ENCODE peak calls at places on chromosomes 11 and 22, in five cellular contexts. Z, Q, A, Y and N are unnamed samples. For H3K36me3, the result is how much of the 10 kb centered on the place peaks cover.

GRCh38 chr11:45411221-45411946 is 125.2 kb upstream of the SYT13 start:
- DNase-seq in Z (no peak), Q (no peak), A (no peak), Y (no peak), N (no peak)

GRCh38 chr11:96328395-96329010 is 14.5 kb downstream of the MAML2 start:
- DNase-seq in Z (no peak), Q (no peak), A (no peak), Y (no peak), N (no peak)

GRCh38 chr11:129373489-129373953 is 2.1 kb upstream of the BARX2 start:
- DNase-seq in Z (no peak), Q (no peak), A (no peak), Y (no peak), N (no peak)

GRCh38 chr11:72072348-72072747 is 8.0 kb downstream of the NUMA1 start:
- DNase-seq in Z (no peak), Q (no peak), A (peak), Y (no peak), N (peak)

GRCh38 chr22:47382164-47382890 is 619.9 kb downstream of the TBC1D22A start:
- DNase-seq in Z (peak), Q (peak), A (no peak), Y (no peak), N (no peak)

GRCh38 chr11:3623126-3623525 is 18.7 kb downstream of the ART5 start:
- DNase-seq in Z (peak), Q (peak), A (no peak), Y (no peak), N (no peak)

GRCh38 chr11:34890089-34890488 is 26.1 kb downstream of the APIP start:
- DNase-seq in Z (no peak), Q (no peak), A (no peak), Y (no peak), N (no peak)

GRCh38 chr22:49751968-49752597 is 75.6 kb downstream of the BRD1 start:
- DNase-seq in Z (peak), Q (no peak), A (no peak), Y (no peak), N (no peak)

GRCh38 chr11:68749061-68749491 is 2.2 kb downstream of the TESMIN start:
- DNase-seq in Z (no peak), Q (no peak), A (no peak), Y (no peak), N (no peak)

GRCh38 chr11:110907629-110908028 is 195.4 kb upstream of the ARHGAP20 start:
- DNase-seq in Z (no peak), Q (no peak), A (no peak), Y (peak), N (peak)

GRCh38 chr11:20156280-20156875 is 3.9 kb downstream of the DBX1 start:
- DNase-seq in Z (no peak), Q (peak), A (no peak), Y (peak), N (no peak)

GRCh38 chr22:19876941-19877625 is 22.4 kb upstream of the GNB1L start:
- DNase-seq in Z (peak), Q (peak), A (no peak), Y (no peak), N (no peak)

GRCh38 chr11:90525962-90526361 is 303.1 kb upstream of the CHORDC1 start:
- DNase-seq in Z (no peak), Q (no peak), A (no peak), Y (no peak), N (no peak)

GRCh38 chr22:37639070-37639760 is at the start of gene SH3BP1:
- DNase-seq in Z (no peak), Q (peak), A (no peak), Y (peak), N (no peak)

GRCh38 chr22:50269573-50270301 is 443 bp downstream of the MAPK11 start:
- DNase-seq in Z (no peak), Q (peak), A (no peak), Y (no peak), N (peak)

GRCh38 chr22:40216041-40216756 is 38.5 kb downstream of the TNRC6B start:
- DNase-seq in Z (no peak), Q (no peak), A (no peak), Y (peak), N (no peak)

GRCh38 chr11:118622376-118623290 is 15.2 kb downstream of the PHLDB1 start:
- DNase-seq in Z (no peak), Q (peak), A (peak), Y (no peak), N (peak)

GRCh38 chr11:112852141-112852853 is 108.9 kb upstream of the NCAM1 start:
- DNase-seq in Z (no peak), Q (no peak), A (no peak), Y (no peak), N (no peak)

GRCh38 chr11:129368889-129369672 is 6.6 kb upstream of the BARX2 start:
- DNase-seq in Z (no peak), Q (no peak), A (no peak), Y (no peak), N (no peak)

GRCh38 chr22:42626431-42626830 is 11.7 kb upstream of the POLDIP3 start:
- DNase-seq in Z (no peak), Q (no peak), A (no peak), Y (no peak), N (no peak)
- H3K36me3 ChIP-seq in Z (half or more), Q (under half), A (under half), Y (under half), N (under half)

GRCh38 chr11:44000731-44001130 is 47.0 kb upstream of the ACCSL start:
- DNase-seq in Z (no peak), Q (no peak), A (no peak), Y (no peak), N (no peak)

GRCh38 chr11:43996318-43996717 is 51.5 kb upstream of the ACCSL start:
- DNase-seq in Z (no peak), Q (no peak), A (no peak), Y (no peak), N (no peak)

GRCh38 chr11:43997022-43997665 is 50.6 kb upstream of the ACCSL start:
- DNase-seq in Z (peak), Q (peak), A (no peak), Y (no peak), N (no peak)

GRCh38 chr11:44002191-44003093 is 45.3 kb upstream of the ACCSL start:
- DNase-seq in Z (peak), Q (no peak), A (no peak), Y (no peak), N (no peak)

GRCh38 chr11:43998308-43998707 is 49.5 kb upstream of the ACCSL start:
- DNase-seq in Z (peak), Q (peak), A (no peak), Y (no peak), N (no peak)
- TF ChIP-seq POLR2AphosphoS5 in Z (no peak), Q (no peak), A (no peak), Y (no peak), N (no peak)

GRCh38 chr11:64241175-64241429 is 207 bp downstream of the FKBP2 start:
- DNase-seq in Z (no peak), Q (no peak), A (no peak), Y (no peak), N (no peak)

GRCh38 chr11:64244966-64245365 is 1.8 kb downstream of the PPP1R14B start:
- DNase-seq in Z (no peak), Q (peak), A (no peak), Y (peak), N (no peak)

GRCh38 chr11:64241430-64242153 is 697 bp downstream of the FKBP2 start:
- DNase-seq in Z (peak), Q (peak), A (peak), Y (peak), N (peak)

GRCh38 chr11:64244107-64244506 is 2.6 kb downstream of the PPP1R14B start:
- DNase-seq in Z (no peak), Q (no peak), A (no peak), Y (no peak), N (no peak)

DNA sequence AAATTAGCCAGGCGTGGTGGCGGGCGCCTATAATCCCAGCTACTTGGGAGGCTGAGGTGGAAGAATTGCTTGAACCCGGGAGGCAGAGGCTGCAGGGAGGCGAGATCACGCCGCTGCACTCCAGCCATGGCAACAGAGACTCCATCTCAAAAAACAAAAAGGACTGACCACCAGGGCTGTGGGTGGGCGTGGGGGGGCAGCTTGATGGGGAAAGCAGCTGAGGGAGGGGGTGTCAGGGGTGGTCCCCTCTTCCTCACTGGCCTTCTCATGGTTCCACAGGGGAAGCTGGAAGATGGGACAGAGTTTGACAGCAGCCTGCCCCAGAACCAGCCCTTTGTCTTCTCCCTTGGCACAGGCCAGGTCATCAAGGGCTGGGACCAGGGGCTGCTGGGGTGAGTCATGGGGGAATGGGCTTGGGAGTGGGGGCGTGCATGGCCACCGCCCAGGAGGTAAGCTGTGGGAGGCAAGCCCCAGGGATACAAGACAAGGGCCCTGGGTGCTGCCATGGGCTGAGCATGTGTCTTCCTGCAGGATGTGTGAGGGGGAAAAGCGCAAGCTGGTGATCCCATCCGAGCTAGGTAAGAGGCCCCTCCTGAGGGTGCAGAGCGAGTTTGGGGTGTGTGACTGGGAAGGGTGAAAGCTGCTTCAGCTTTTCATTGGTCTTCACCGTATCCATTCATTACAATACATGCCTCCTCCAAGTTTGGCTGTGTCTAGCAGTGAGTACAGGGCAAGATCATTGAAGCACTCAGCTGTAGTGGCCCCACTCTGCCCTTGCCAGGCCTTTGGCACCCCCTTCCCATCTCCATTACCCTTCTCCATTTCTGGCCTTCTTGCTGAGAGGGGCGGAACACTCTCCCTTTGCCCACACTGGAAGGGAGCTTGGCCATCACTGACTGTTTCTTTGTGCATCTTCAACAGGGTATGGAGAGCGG is 2.3 kb downstream of the FKBP2 start:
- DNase-seq in Z (no peak), Q (no peak), A (no peak), Y (no peak), N (no peak)
- TF ChIP-seq POLR2A in Z (no peak), Q (no peak), A (no peak), Y (no peak), N (no peak)

GRCh38 chr11:102386376-102386775 is 39.4 kb downstream of the BIRC2 start:
- DNase-seq in Z (no peak), Q (no peak), A (no peak), Y (no peak), N (no peak)
- H3K36me3 ChIP-seq in Z (under half), Q (under half), A (under half), Y (under half), N (under half)

GRCh38 chr22:21623402-21623970 is 6.3 kb downstream of the YDJC start:
- DNase-seq in Z (no peak), Q (no peak), A (no peak), Y (no peak), N (no peak)

GRCh38 chr22:21626735-21627469 is 2.9 kb downstream of the YDJC start:
- DNase-seq in Z (no peak), Q (no peak), A (no peak), Y (no peak), N (no peak)

GRCh38 chr22:21626073-21626734 is 3.6 kb downstream of the YDJC start:
- DNase-seq in Z (no peak), Q (no peak), A (no peak), Y (no peak), N (no peak)

GRCh38 chr22:21624120-21624879 is 5.5 kb downstream of the YDJC start:
- DNase-seq in Z (no peak), Q (no peak), A (no peak), Y (peak), N (peak)

GRCh38 chr22:21624880-21625791 is 4.7 kb downstream of the YDJC start:
- DNase-seq in Z (no peak), Q (no peak), A (no peak), Y (no peak), N (no peak)
- TF ChIP-seq POLR2AphosphoS5 in Z (no peak), Q (peak), A (peak), Y (no peak), N (no peak)

DNA sequence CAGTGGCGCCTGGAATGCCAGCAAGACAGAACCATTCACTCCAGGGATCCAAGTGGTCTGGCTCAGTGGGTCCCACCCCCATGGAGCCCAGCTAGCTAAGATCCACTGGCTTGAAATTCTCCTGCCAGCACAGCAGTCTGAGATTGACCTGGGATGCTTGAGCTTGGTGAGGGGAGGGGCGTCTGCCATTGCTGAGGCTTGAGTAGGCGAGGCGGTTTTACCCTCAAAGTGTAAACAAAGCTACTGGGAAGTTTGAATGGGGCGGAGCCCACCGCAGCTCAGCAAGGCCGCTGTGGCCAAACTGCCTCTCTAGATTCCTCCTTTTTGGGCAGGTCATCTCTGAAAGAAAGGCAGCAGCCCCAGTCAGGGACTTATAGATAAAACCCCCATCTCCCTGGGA is 125.7 kb upstream of the DDI1 start:
- DNase-seq in Z (no peak), Q (no peak), A (no peak), Y (no peak), N (no peak)
- TF ChIP-seq POLR2A in Z (no peak), Q (no peak), A (no peak), Y (no peak), N (no peak)

DNA sequence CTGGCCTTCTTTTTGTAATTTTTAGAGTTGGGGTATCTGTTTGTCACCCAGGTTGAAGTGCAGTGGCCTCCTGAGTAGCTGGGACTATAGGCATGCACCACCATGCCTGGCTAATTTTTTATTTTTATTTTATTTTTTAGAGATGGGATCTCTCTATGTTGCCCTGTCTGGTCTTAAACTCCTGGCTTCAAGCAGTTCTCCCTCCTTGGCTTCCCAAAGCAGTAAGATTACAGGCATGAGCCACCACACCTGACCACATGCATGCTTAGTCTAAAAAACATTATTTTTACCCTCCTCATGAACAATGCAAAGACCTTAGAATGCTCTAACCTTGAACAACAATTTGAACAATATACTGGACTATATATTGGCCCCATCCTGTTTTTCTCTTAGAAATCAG is 22.1 kb upstream of the PITPNB start:
- DNase-seq in Z (no peak), Q (no peak), A (no peak), Y (no peak), N (no peak)
- H3K36me3 ChIP-seq in Z (under half), Q (under half), A (under half), Y (under half), N (under half)

GRCh38 chr22:36383110-36383581 is 4.6 kb downstream of the MYH9 start:
- DNase-seq in Z (no peak), Q (peak), A (no peak), Y (peak), N (no peak)

GRCh38 chr22:36379593-36380361 is 8.0 kb downstream of the MYH9 start:
- DNase-seq in Z (no peak), Q (peak), A (no peak), Y (no peak), N (no peak)

GRCh38 chr22:36378080-36378788 is 9.5 kb downstream of the MYH9 start:
- DNase-seq in Z (no peak), Q (no peak), A (no peak), Y (no peak), N (no peak)

GRCh38 chr22:36384766-36385400 is 2.9 kb downstream of the MYH9 start:
- DNase-seq in Z (no peak), Q (no peak), A (no peak), Y (no peak), N (no peak)

DNA sequence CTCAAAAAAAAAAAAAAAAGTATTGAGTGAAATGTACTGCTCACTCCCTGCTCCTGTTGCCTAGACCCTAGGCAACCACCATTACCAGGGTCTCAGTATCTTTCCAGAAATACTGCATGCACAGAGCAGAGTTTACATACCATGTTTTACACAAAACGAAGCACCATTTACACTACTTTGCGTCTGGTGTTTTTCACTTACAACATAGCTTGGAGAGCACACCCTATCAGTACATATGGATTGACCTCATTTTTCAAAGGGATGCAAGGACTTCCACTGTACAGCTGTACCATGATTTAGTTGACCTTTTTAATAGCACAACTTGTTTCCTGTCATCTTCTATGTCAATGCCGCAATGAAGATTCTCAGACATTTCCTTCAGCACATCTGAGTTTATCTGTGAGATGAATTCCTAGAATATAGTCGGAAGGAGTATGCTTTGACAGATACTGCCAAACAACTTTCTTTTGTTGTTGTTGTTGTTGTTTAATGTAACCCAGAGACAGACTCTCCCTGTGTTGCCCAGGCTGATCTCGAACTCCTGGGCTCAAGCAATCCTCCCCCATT is 6.2 kb downstream of the MYH9 start:
- DNase-seq in Z (no peak), Q (no peak), A (no peak), Y (no peak), N (no peak)
- TF ChIP-seq POLR2AphosphoS5 in Z (peak), Q (no peak), A (no peak), Y (peak), N (no peak)